ENCODE peak calls at places on chromosomes 2 and 18, in ten cellular contexts. One of them, this sample, is unnamed.

GRCh38 chr2:7844414-7844961 is 837.4 kb upstream of the ID2 start:
- DNase-seq in GM13976: no peak
- DNase-seq in vagina: peak; percentile 47
- DNase-seq in GM12865: no peak
- DNase-seq in lower leg skin: no peak
- DNase-seq in nephron progenitor cell: no peak
- DNase-seq in HFFc6: no peak
- DNase-seq in uterus: no peak
- DNase-seq in AG04450: no peak
- DNase-seq in fibroblast of mammary gland: peak; percentile 11
- DNase-seq in this sample: no peak

GRCh38 chr2:212136216-212136795 is 402.3 kb downstream of the ERBB4 start:
- DNase-seq in vagina: no peak
- DNase-seq in AG04450: no peak
- DNase-seq in uterus: no peak
- DNase-seq in lower leg skin: no peak
- DNase-seq in HFFc6: no peak
- DNase-seq in GM12865: no peak
- DNase-seq in nephron progenitor cell: no peak
- DNase-seq in fibroblast of mammary gland: no peak
- DNase-seq in GM13976: no peak
- DNase-seq in this sample: no peak

GRCh38 chr2:218374795-218375194 is 7.3 kb upstream of the SLC11A1 start:
- DNase-seq in uterus: no peak
- DNase-seq in nephron progenitor cell: no peak
- DNase-seq in AG04450: no peak
- DNase-seq in lower leg skin: no peak
- DNase-seq in GM13976: no peak
- DNase-seq in HFFc6: no peak
- DNase-seq in GM12865: no peak
- DNase-seq in vagina: no peak
- DNase-seq in fibroblast of mammary gland: no peak
- DNase-seq in this sample: peak; percentile 34

GRCh38 chr2:88580088-88580487 is 47.2 kb downstream of the EIF2AK3 start:
- DNase-seq in GM13976: no peak
- DNase-seq in lower leg skin: no peak
- DNase-seq in uterus: no peak
- DNase-seq in GM12865: no peak
- DNase-seq in AG04450: no peak
- DNase-seq in fibroblast of mammary gland: no peak
- DNase-seq in nephron progenitor cell: no peak
- DNase-seq in HFFc6: no peak
- DNase-seq in vagina: no peak
- DNase-seq in this sample: no peak

GRCh38 chr18:10139783-10140410 is 226.1 kb downstream of the VAPA start:
- DNase-seq in GM12865: no peak
- DNase-seq in GM13976: no peak
- DNase-seq in fibroblast of mammary gland: peak; percentile 72
- DNase-seq in uterus: no peak
- DNase-seq in lower leg skin: no peak
- DNase-seq in nephron progenitor cell: no peak
- DNase-seq in vagina: no peak
- DNase-seq in HFFc6: peak; percentile 68
- DNase-seq in AG04450: no peak
- DNase-seq in this sample: peak; percentile 40

GRCh38 chr2:118176601-118177000 is 88.3 kb downstream of the INSIG2 start:
- DNase-seq in GM13976: no peak
- DNase-seq in AG04450: no peak
- DNase-seq in lower leg skin: no peak
- DNase-seq in vagina: no peak
- DNase-seq in uterus: no peak
- DNase-seq in nephron progenitor cell: no peak
- DNase-seq in fibroblast of mammary gland: no peak
- DNase-seq in HFFc6: no peak
- DNase-seq in GM12865: no peak
- DNase-seq in this sample: no peak

GRCh38 chr18:71194438-71194837 is 905.6 kb downstream of the SOCS6 start:
- DNase-seq in GM12865: no peak
- DNase-seq in nephron progenitor cell: no peak
- DNase-seq in uterus: no peak
- DNase-seq in AG04450: no peak
- DNase-seq in vagina: no peak
- DNase-seq in fibroblast of mammary gland: no peak
- DNase-seq in HFFc6: no peak
- DNase-seq in GM13976: no peak
- DNase-seq in lower leg skin: no peak
- DNase-seq in this sample: no peak

GRCh38 chr2:161796192-161796591 is 172.0 kb downstream of the SLC4A10 start:
- DNase-seq in fibroblast of mammary gland: peak; percentile 63
- DNase-seq in HFFc6: no peak
- DNase-seq in GM12865: no peak
- DNase-seq in nephron progenitor cell: no peak
- DNase-seq in vagina: no peak
- DNase-seq in uterus: no peak
- DNase-seq in GM13976: no peak
- DNase-seq in AG04450: no peak
- DNase-seq in lower leg skin: peak; percentile 49
- DNase-seq in this sample: peak; percentile 66

GRCh38 chr2:118443596-118443995 is 355.3 kb downstream of the INSIG2 start:
- DNase-seq in fibroblast of mammary gland: peak; percentile 92
- DNase-seq in GM12865: no peak
- DNase-seq in HFFc6: no peak
- DNase-seq in vagina: no peak
- DNase-seq in GM13976: no peak
- DNase-seq in AG04450: peak; percentile 6
- DNase-seq in nephron progenitor cell: no peak
- DNase-seq in lower leg skin: no peak
- DNase-seq in uterus: no peak
- DNase-seq in this sample: peak; percentile 80

GRCh38 chr2:101803128-101803527 is 105.6 kb downstream of the MAP4K4 start:
- DNase-seq in uterus: no peak
- DNase-seq in nephron progenitor cell: no peak
- DNase-seq in HFFc6: peak; percentile 74
- DNase-seq in vagina: no peak
- DNase-seq in GM12865: no peak
- DNase-seq in GM13976: no peak
- DNase-seq in lower leg skin: no peak
- DNase-seq in AG04450: no peak
- DNase-seq in fibroblast of mammary gland: peak; percentile 65
- DNase-seq in this sample: peak; percentile 47

GRCh38 chr18:44733069-44733753 is 52.5 kb downstream of the SETBP1 start:
- DNase-seq in fibroblast of mammary gland: peak; percentile 96
- DNase-seq in vagina: no peak
- DNase-seq in GM12865: no peak
- DNase-seq in GM13976: no peak
- DNase-seq in lower leg skin: peak; percentile 39
- DNase-seq in nephron progenitor cell: no peak
- DNase-seq in HFFc6: peak; percentile 82
- DNase-seq in AG04450: peak; percentile 44
- DNase-seq in uterus: no peak
- DNase-seq in this sample: peak; percentile 83

GRCh38 chr2:69013837-69014796 is 1.1 kb downstream of the ANTXR1 start:
- DNase-seq in uterus: no peak
- DNase-seq in HFFc6: peak; percentile 30
- DNase-seq in AG04450: no peak
- DNase-seq in fibroblast of mammary gland: peak; percentile 37
- DNase-seq in lower leg skin: no peak
- DNase-seq in GM13976: peak; percentile 47
- DNase-seq in GM12865: no peak
- DNase-seq in vagina: peak; percentile 85
- DNase-seq in nephron progenitor cell: peak; percentile 34
- DNase-seq in this sample: peak; percentile 35

GRCh38 chr2:69010437-69011194 is 2.4 kb upstream of the ANTXR1 start:
- DNase-seq in nephron progenitor cell: no peak
- DNase-seq in GM12865: no peak
- DNase-seq in vagina: no peak
- DNase-seq in AG04450: no peak
- DNase-seq in uterus: no peak
- DNase-seq in HFFc6: peak; percentile 19
- DNase-seq in lower leg skin: no peak
- DNase-seq in GM13976: no peak
- DNase-seq in fibroblast of mammary gland: no peak
- DNase-seq in this sample: no peak

GRCh38 chr2:69013123-69013836 is at the start of gene ANTXR1:
- DNase-seq in lower leg skin: peak; percentile 49
- DNase-seq in uterus: peak; percentile 66
- DNase-seq in GM12865: no peak
- DNase-seq in AG04450: peak; percentile 45
- DNase-seq in nephron progenitor cell: peak; percentile 69
- DNase-seq in vagina: peak; percentile 89
- DNase-seq in GM13976: peak; percentile 42
- DNase-seq in fibroblast of mammary gland: peak; percentile 81
- DNase-seq in HFFc6: peak; percentile 67
- DNase-seq in this sample: peak; percentile 83

GRCh38 chr2:69012310-69013122 is 463 bp upstream of the ANTXR1 start:
- DNase-seq in GM13976: peak; percentile 70
- DNase-seq in GM12865: peak; percentile 26
- DNase-seq in lower leg skin: peak; percentile 58
- DNase-seq in fibroblast of mammary gland: peak; percentile 43
- DNase-seq in uterus: peak; percentile 85
- DNase-seq in AG04450: peak; percentile 44
- DNase-seq in vagina: no peak
- DNase-seq in nephron progenitor cell: peak; percentile 75
- DNase-seq in HFFc6: no peak
- DNase-seq in this sample: peak; percentile 64

GRCh38 chr2:69011611-69012157 is 1.3 kb upstream of the ANTXR1 start:
- DNase-seq in GM13976: no peak
- DNase-seq in vagina: peak; percentile 75
- DNase-seq in uterus: no peak
- DNase-seq in HFFc6: no peak
- DNase-seq in nephron progenitor cell: peak; percentile 8
- DNase-seq in GM12865: no peak
- DNase-seq in AG04450: no peak
- DNase-seq in fibroblast of mammary gland: no peak
- DNase-seq in lower leg skin: no peak
- DNase-seq in this sample: no peak
- TF ChIP-seq CTCF in GM13976: no peak
- TF ChIP-seq CTCF in vagina: no peak
- TF ChIP-seq CTCF in uterus: no peak
- TF ChIP-seq CTCF in HFFc6: peak; percentile 44
- TF ChIP-seq CTCF in nephron progenitor cell: no peak
- TF ChIP-seq CTCF in GM12865: no peak
- TF ChIP-seq CTCF in AG04450: no peak
- TF ChIP-seq CTCF in fibroblast of mammary gland: no peak
- TF ChIP-seq CTCF in lower leg skin: no peak
- TF ChIP-seq CTCF in this sample: no peak

DNA sequence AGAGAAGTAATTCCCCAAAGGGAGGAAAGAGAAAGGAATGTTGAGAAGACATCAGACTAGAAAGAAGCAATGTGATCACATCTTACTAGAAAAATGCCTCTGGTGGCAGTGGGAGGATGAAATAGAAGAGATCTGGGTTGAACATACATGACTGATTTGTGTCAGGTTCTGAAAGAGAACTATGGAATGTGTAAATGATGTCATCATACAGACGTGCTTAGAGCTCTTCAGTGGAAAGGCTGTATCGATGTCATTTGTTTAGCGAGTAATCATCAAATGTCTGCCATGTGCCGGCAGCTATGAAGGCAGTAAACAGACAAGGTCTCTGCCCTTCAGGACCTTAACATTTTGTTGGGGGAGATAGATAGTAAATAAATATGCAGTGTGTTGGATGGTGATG is 24.9 kb downstream of the GORASP2 start:
- DNase-seq in GM12865: no peak
- DNase-seq in uterus: no peak
- DNase-seq in fibroblast of mammary gland: peak; percentile 23
- DNase-seq in nephron progenitor cell: no peak
- DNase-seq in lower leg skin: no peak
- DNase-seq in HFFc6: no peak
- DNase-seq in GM13976: no peak
- DNase-seq in vagina: no peak
- DNase-seq in AG04450: no peak
- DNase-seq in this sample: no peak
- TF ChIP-seq CTCF in GM12865: no peak
- TF ChIP-seq CTCF in uterus: no peak
- TF ChIP-seq CTCF in fibroblast of mammary gland: no peak
- TF ChIP-seq CTCF in nephron progenitor cell: no peak
- TF ChIP-seq CTCF in lower leg skin: no peak
- TF ChIP-seq CTCF in HFFc6: no peak
- TF ChIP-seq CTCF in GM13976: no peak
- TF ChIP-seq CTCF in vagina: no peak
- TF ChIP-seq CTCF in AG04450: no peak
- TF ChIP-seq CTCF in this sample: no peak

DNA sequence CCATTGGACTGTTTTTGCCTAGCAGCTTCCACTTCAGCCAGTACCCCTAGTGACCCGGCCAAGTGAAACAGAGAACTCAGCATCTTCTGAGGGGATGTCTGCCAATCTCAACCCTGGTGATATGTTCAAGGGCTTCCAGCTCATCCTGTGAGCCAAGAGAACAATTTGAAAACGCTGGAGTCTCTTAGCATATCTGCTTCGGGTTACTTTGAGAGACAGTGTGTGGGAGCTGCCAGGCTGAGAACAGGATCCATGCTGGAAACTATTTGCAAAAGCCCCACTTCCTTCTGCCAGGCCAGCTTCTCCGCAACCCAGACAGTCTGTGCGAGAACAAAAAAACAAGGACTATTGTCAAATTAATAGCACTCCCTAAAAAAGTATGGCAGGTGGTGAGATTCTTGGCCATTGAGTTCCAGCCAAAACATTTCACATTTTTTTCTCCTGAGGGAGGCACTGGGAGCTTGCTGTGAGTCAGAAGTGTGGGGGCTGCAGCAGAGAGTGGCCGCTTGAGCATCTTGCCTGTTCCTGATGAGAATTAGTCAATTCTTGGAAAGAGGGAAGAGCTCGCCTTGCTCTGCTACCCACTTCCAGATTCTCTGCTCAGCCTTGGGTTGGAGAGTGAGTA is 395.6 kb upstream of the TRIB2 start:
- DNase-seq in lower leg skin: no peak
- DNase-seq in AG04450: peak; percentile 90
- DNase-seq in nephron progenitor cell: no peak
- DNase-seq in uterus: peak; percentile 78
- DNase-seq in GM13976: no peak
- DNase-seq in HFFc6: peak; percentile 90
- DNase-seq in GM12865: no peak
- DNase-seq in vagina: peak; percentile 96
- DNase-seq in fibroblast of mammary gland: peak; percentile 98
- DNase-seq in this sample: peak; percentile 90
- TF ChIP-seq CTCF in lower leg skin: no peak
- TF ChIP-seq CTCF in AG04450: peak; percentile 18
- TF ChIP-seq CTCF in nephron progenitor cell: no peak
- TF ChIP-seq CTCF in uterus: peak; percentile 29
- TF ChIP-seq CTCF in GM13976: no peak
- TF ChIP-seq CTCF in HFFc6: peak; percentile 19
- TF ChIP-seq CTCF in GM12865: no peak
- TF ChIP-seq CTCF in vagina: no peak
- TF ChIP-seq CTCF in fibroblast of mammary gland: peak; percentile 8
- TF ChIP-seq CTCF in this sample: no peak

GRCh38 chr18:1917546-1917945 is 653.8 kb downstream of the METTL4 start:
- DNase-seq in uterus: no peak
- DNase-seq in GM12865: no peak
- DNase-seq in nephron progenitor cell: no peak
- DNase-seq in AG04450: no peak
- DNase-seq in GM13976: no peak
- DNase-seq in HFFc6: no peak
- DNase-seq in vagina: no peak
- DNase-seq in lower leg skin: no peak
- DNase-seq in fibroblast of mammary gland: no peak
- DNase-seq in this sample: no peak

GRCh38 chr18:1917141-1917540 is 654.2 kb downstream of the METTL4 start:
- DNase-seq in lower leg skin: no peak
- DNase-seq in vagina: no peak
- DNase-seq in nephron progenitor cell: no peak
- DNase-seq in GM13976: no peak
- DNase-seq in HFFc6: no peak
- DNase-seq in fibroblast of mammary gland: no peak
- DNase-seq in uterus: no peak
- DNase-seq in AG04450: no peak
- DNase-seq in GM12865: no peak
- DNase-seq in this sample: peak; percentile 17

GRCh38 chr18:1914489-1914888 is 656.8 kb downstream of the METTL4 start:
- DNase-seq in AG04450: no peak
- DNase-seq in vagina: no peak
- DNase-seq in HFFc6: no peak
- DNase-seq in GM13976: no peak
- DNase-seq in GM12865: peak; percentile 17
- DNase-seq in uterus: no peak
- DNase-seq in lower leg skin: no peak
- DNase-seq in nephron progenitor cell: no peak
- DNase-seq in fibroblast of mammary gland: no peak
- DNase-seq in this sample: peak; percentile 50
- TF ChIP-seq CTCF in AG04450: no peak
- TF ChIP-seq CTCF in vagina: no peak
- TF ChIP-seq CTCF in HFFc6: peak; percentile 24
- TF ChIP-seq CTCF in GM13976: no peak
- TF ChIP-seq CTCF in GM12865: peak; percentile 18
- TF ChIP-seq CTCF in uterus: no peak
- TF ChIP-seq CTCF in lower leg skin: no peak
- TF ChIP-seq CTCF in nephron progenitor cell: no peak
- TF ChIP-seq CTCF in fibroblast of mammary gland: no peak
- TF ChIP-seq CTCF in this sample: peak; percentile 60